ENCODE peak calls at places on chromosomes 4 and X, in five cellular contexts. One of them, this sample, is unnamed.

GRCh38 chr4:146439999-146440398 is 81.7 kb downstream of the SLC10A7 start:
- DNase-seq in lower leg skin: no peak
- DNase-seq in osteocyte: no peak
- DNase-seq in natural killer cell: no peak
- DNase-seq in stomach: no peak
- DNase-seq in this sample: no peak

GRCh38 chr4:134201216-134202098 is at the start of gene PABPC4L:
- DNase-seq in lower leg skin: peak
- DNase-seq in osteocyte: peak
- DNase-seq in natural killer cell: no peak
- DNase-seq in stomach: no peak
- DNase-seq in this sample: no peak

GRCh38 chr4:159655547-159655946 is 552.7 kb downstream of the RAPGEF2 start:
- DNase-seq in lower leg skin: no peak
- DNase-seq in osteocyte: no peak
- DNase-seq in natural killer cell: no peak
- DNase-seq in stomach: no peak
- DNase-seq in this sample: no peak

GRCh38 chrX:77431227-77431626 is 16.0 kb upstream of the FGF16 start:
- DNase-seq in lower leg skin: no peak
- DNase-seq in osteocyte: no peak
- DNase-seq in natural killer cell: no peak
- DNase-seq in stomach: no peak
- DNase-seq in this sample: no peak

GRCh38 chr4:109134921-109135320 is 167.5 kb downstream of the COL25A1 start:
- DNase-seq in lower leg skin: no peak
- DNase-seq in osteocyte: no peak
- DNase-seq in natural killer cell: no peak
- DNase-seq in stomach: no peak
- DNase-seq in this sample: no peak

GRCh38 chrX:54825716-54826428 is 18.3 kb downstream of the MAGED2 start:
- DNase-seq in lower leg skin: no peak
- DNase-seq in osteocyte: no peak
- DNase-seq in natural killer cell: no peak
- DNase-seq in stomach: no peak
- DNase-seq in this sample: peak

GRCh38 chrX:3651272-3651671 is 62.2 kb downstream of the PRKX start:
- DNase-seq in lower leg skin: no peak
- DNase-seq in osteocyte: no peak
- DNase-seq in natural killer cell: no peak
- DNase-seq in stomach: no peak
- DNase-seq in this sample: peak

GRCh38 chrX:12953420-12953819 is 21.5 kb upstream of the TMSB4X start:
- DNase-seq in lower leg skin: peak
- DNase-seq in osteocyte: no peak
- DNase-seq in natural killer cell: no peak
- DNase-seq in stomach: no peak
- DNase-seq in this sample: no peak

GRCh38 chr4:92636038-92636825 is 332.5 kb downstream of the GRID2 start:
- DNase-seq in lower leg skin: no peak
- DNase-seq in osteocyte: no peak
- DNase-seq in natural killer cell: no peak
- DNase-seq in stomach: no peak
- DNase-seq in this sample: no peak

GRCh38 chr4:10015140-10015753 is 6.0 kb downstream of the SLC2A9 start:
- DNase-seq in lower leg skin: no peak
- DNase-seq in osteocyte: no peak
- DNase-seq in natural killer cell: no peak
- DNase-seq in stomach: peak
- DNase-seq in this sample: no peak

GRCh38 chr4:106194801-106195200 is 121.2 kb downstream of the TBCK start:
- DNase-seq in lower leg skin: no peak
- DNase-seq in osteocyte: no peak
- DNase-seq in natural killer cell: no peak
- DNase-seq in stomach: no peak
- DNase-seq in this sample: no peak

GRCh38 chrX:39065051-39065871 is 264.0 kb downstream of the MID1IP1 start:
- DNase-seq in lower leg skin: no peak
- DNase-seq in osteocyte: no peak
- DNase-seq in natural killer cell: no peak
- DNase-seq in stomach: no peak
- DNase-seq in this sample: no peak

GRCh38 chr4:188619456-188620149 is 480.4 kb downstream of the TRIML1 start:
- DNase-seq in lower leg skin: no peak
- DNase-seq in osteocyte: no peak
- DNase-seq in natural killer cell: no peak
- DNase-seq in stomach: no peak
- DNase-seq in this sample: no peak

GRCh38 chrX:45445745-45446412 is 245.2 kb upstream of the DIPK2B start:
- DNase-seq in lower leg skin: no peak
- DNase-seq in osteocyte: no peak
- DNase-seq in natural killer cell: no peak
- DNase-seq in stomach: no peak
- DNase-seq in this sample: no peak

GRCh38 chr4:139153411-139154133 is 23.4 kb downstream of the ELF2 start:
- DNase-seq in lower leg skin: no peak
- DNase-seq in osteocyte: no peak
- DNase-seq in natural killer cell: no peak
- DNase-seq in stomach: no peak
- DNase-seq in this sample: no peak

GRCh38 chr4:99811850-99812249 is 4.8 kb upstream of the DAPP1 start:
- DNase-seq in lower leg skin: no peak
- DNase-seq in osteocyte: no peak
- DNase-seq in natural killer cell: no peak
- DNase-seq in stomach: no peak
- DNase-seq in this sample: peak

GRCh38 chrX:154735695-154736393 is 15.0 kb downstream of the GAB3 start:
- DNase-seq in lower leg skin: no peak
- DNase-seq in osteocyte: no peak
- DNase-seq in natural killer cell: no peak
- DNase-seq in stomach: no peak
- DNase-seq in this sample: no peak

GRCh38 chrX:19593684-19594083 is 78.4 kb upstream of the MAP3K15 start:
- DNase-seq in lower leg skin: no peak
- DNase-seq in osteocyte: no peak
- DNase-seq in natural killer cell: no peak
- DNase-seq in stomach: no peak
- DNase-seq in this sample: no peak

GRCh38 chrX:136318895-136319597 is 18.3 kb downstream of the ADGRG4 start:
- DNase-seq in lower leg skin: no peak
- DNase-seq in osteocyte: no peak
- DNase-seq in natural killer cell: no peak
- DNase-seq in stomach: no peak
- DNase-seq in this sample: no peak

GRCh38 chr4:156584100-156584499 is 387.5 kb downstream of the PDGFC start:
- DNase-seq in lower leg skin: no peak
- DNase-seq in osteocyte: no peak
- DNase-seq in natural killer cell: no peak
- DNase-seq in stomach: no peak
- DNase-seq in this sample: no peak

GRCh38 chr4:138438608-138439007 is 196.5 kb upstream of the SLC7A11 start:
- DNase-seq in lower leg skin: no peak
- DNase-seq in osteocyte: no peak
- DNase-seq in natural killer cell: no peak
- DNase-seq in stomach: no peak
- DNase-seq in this sample: no peak

GRCh38 chr4:89171176-89171575 is 59.8 kb downstream of the TIGD2 start:
- DNase-seq in lower leg skin: no peak
- DNase-seq in osteocyte: no peak
- DNase-seq in natural killer cell: no peak
- DNase-seq in stomach: no peak
- DNase-seq in this sample: no peak

GRCh38 chrX:135454816-135455215 is 33.1 kb downstream of the SMIM10L2A start:
- DNase-seq in lower leg skin: no peak
- DNase-seq in osteocyte: no peak
- DNase-seq in natural killer cell: no peak
- DNase-seq in stomach: no peak
- DNase-seq in this sample: no peak

GRCh38 chr4:120683902-120684540 is 238.5 kb downstream of the PRDM5 start:
- DNase-seq in lower leg skin: no peak
- DNase-seq in osteocyte: no peak
- DNase-seq in natural killer cell: no peak
- DNase-seq in stomach: no peak
- DNase-seq in this sample: no peak

DNA sequence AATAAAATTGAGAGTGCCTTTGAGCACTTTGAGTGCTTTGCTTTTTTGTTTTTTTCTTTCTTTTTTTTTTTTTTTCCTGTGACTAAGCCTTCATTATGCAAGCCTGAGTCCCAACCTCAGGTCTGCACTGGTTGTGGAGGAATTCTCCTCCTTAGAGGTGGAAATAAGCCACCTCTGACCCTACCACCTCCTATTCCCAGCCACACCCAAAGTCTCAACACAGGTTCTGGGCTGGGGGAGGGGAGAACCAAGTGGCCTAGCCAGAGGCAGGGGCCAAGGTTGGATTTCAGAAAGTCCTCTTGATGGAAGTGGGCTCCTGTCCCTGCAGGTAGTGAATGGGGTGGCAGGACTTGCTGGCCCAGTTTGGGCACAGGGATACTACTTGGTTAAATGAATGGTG is 180.2 kb downstream of the ARAP2 start:
- DNase-seq in lower leg skin: no peak
- DNase-seq in osteocyte: no peak
- DNase-seq in natural killer cell: no peak
- DNase-seq in stomach: no peak
- DNase-seq in this sample: no peak
- TF ChIP-seq CTCF in lower leg skin: no peak
- TF ChIP-seq CTCF in osteocyte: no peak
- TF ChIP-seq CTCF in natural killer cell: no peak
- TF ChIP-seq CTCF in stomach: no peak
- TF ChIP-seq CTCF in this sample: no peak

GRCh38 chr4:150256841-150257273 is 178.6 kb downstream of the DCLK2 start:
- DNase-seq in lower leg skin: no peak
- DNase-seq in osteocyte: no peak
- DNase-seq in natural killer cell: no peak
- DNase-seq in stomach: no peak
- DNase-seq in this sample: no peak
- TF ChIP-seq CTCF in lower leg skin: no peak
- TF ChIP-seq CTCF in osteocyte: no peak
- TF ChIP-seq CTCF in natural killer cell: no peak
- TF ChIP-seq CTCF in stomach: no peak
- TF ChIP-seq CTCF in this sample: no peak

GRCh38 chrX:103631145-103631544 is 2.4 kb downstream of the TCEAL1 start:
- DNase-seq in lower leg skin: no peak
- DNase-seq in osteocyte: no peak
- DNase-seq in natural killer cell: no peak
- DNase-seq in stomach: no peak
- DNase-seq in this sample: no peak

GRCh38 chrX:103630171-103630511 is 1.4 kb downstream of the TCEAL1 start:
- DNase-seq in lower leg skin: no peak
- DNase-seq in osteocyte: no peak
- DNase-seq in natural killer cell: no peak
- DNase-seq in stomach: no peak
- DNase-seq in this sample: no peak

GRCh38 chrX:103626855-103627254 is 1.9 kb upstream of the TCEAL1 start:
- DNase-seq in lower leg skin: no peak
- DNase-seq in osteocyte: no peak
- DNase-seq in natural killer cell: no peak
- DNase-seq in stomach: no peak
- DNase-seq in this sample: no peak

GRCh38 chrX:103628386-103629290 is at the start of gene TCEAL1:
- DNase-seq in lower leg skin: peak
- DNase-seq in osteocyte: no peak
- DNase-seq in natural killer cell: peak
- DNase-seq in stomach: peak
- DNase-seq in this sample: peak

DNA sequence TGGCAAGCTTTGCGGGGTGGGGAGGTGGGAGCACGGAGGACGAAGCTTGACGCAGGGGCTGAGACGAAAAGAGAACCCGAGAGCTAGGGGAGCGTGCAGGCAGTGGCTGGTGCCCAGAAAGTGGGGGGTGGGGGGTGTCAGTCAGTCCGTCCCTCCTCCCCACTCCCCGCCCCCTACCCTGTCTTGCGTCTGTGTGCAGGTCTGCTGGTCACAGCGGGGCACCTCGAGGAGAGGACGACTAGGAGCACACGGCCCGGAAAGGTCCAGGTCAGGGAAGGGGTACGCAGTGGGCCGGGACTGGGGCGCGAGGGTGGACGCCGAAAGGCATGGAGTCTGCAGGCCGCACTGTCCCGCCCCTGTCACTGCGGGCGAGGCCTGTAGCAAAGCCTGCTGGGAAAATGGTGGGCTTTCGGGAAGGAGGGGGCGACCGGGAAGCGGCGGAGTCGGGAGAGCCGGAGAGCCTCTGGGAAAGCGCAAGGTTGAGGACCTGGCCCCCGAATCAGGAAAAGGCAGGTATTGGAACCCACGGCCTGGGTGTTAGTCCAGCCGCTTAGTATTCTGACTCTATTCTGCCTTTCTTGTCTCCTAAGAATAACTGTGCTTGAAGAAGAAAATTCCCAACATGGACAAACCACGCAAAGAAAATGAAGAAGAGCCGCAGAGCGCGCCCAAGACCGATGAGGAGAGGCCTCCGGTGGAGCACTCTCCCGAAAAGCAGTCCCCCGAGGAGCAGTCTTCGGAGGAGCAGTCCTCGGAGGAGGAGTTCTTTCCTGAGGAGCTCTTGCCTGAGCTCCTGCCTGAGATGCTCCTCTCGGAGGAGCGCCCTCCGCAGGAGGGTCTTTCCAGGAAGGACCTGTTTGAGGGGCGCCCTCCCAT is 758 bp downstream of the TCEAL1 start:
- DNase-seq in lower leg skin: peak
- DNase-seq in osteocyte: no peak
- DNase-seq in natural killer cell: no peak
- DNase-seq in stomach: peak
- DNase-seq in this sample: peak
- TF ChIP-seq CTCF in lower leg skin: no peak
- TF ChIP-seq CTCF in osteocyte: peak
- TF ChIP-seq CTCF in natural killer cell: no peak
- TF ChIP-seq CTCF in stomach: no peak
- TF ChIP-seq CTCF in this sample: peak

GRCh38 chr4:74999714-75000309 is 66.9 kb downstream of the PARM1 start:
- DNase-seq in lower leg skin: no peak
- DNase-seq in osteocyte: no peak
- DNase-seq in natural killer cell: no peak
- DNase-seq in stomach: no peak
- DNase-seq in this sample: no peak

GRCh38 chr4:74996996-74997395 is 64.1 kb downstream of the PARM1 start:
- DNase-seq in lower leg skin: no peak
- DNase-seq in osteocyte: no peak
- DNase-seq in natural killer cell: no peak
- DNase-seq in stomach: no peak
- DNase-seq in this sample: no peak

GRCh38 chr4:75002381-75002780 is 69.5 kb downstream of the PARM1 start:
- DNase-seq in lower leg skin: no peak
- DNase-seq in osteocyte: no peak
- DNase-seq in natural killer cell: no peak
- DNase-seq in stomach: no peak
- DNase-seq in this sample: no peak

DNA sequence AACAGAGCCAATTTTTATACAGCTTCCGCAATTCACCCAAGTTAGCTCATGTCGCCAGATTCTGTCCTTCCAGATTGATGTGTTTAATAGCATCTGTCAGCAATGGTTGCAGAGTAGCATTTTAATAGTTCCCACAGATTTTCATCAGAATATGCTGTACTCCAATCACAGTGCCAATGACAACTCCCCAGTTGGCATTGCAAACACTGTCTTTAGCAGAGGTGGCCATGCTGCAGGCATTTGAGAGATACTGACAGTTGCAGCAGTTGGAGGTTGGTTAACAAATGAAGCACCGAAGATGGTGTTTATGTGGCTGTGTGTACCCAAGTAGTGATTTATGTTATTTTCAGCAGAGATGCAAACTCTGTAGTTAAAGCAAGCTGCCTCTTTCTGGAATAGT is 65.0 kb downstream of the PARM1 start:
- DNase-seq in lower leg skin: no peak
- DNase-seq in osteocyte: no peak
- DNase-seq in natural killer cell: no peak
- DNase-seq in stomach: no peak
- DNase-seq in this sample: no peak
- TF ChIP-seq CTCF in lower leg skin: no peak
- TF ChIP-seq CTCF in osteocyte: no peak
- TF ChIP-seq CTCF in natural killer cell: no peak
- TF ChIP-seq CTCF in stomach: no peak
- TF ChIP-seq CTCF in this sample: no peak